ENCODE peak calls at places on chromosomes 1 and 21, in six cellular contexts. One of them, this sample, is unnamed.

GRCh38 chr1:213277036-213277435 is 226.0 kb downstream of the RPS6KC1 start:
- DNase-seq in uterus: no peak
- DNase-seq in body of pancreas: no peak
- DNase-seq in fibroblast of lung: no peak
- DNase-seq in A673: no peak
- DNase-seq in A549: no peak
- DNase-seq in this sample: no peak

GRCh38 chr1:53629101-53629691 is 109.8 kb downstream of the GLIS1 start:
- DNase-seq in uterus: no peak
- DNase-seq in body of pancreas: no peak
- DNase-seq in fibroblast of lung: no peak
- DNase-seq in A673: no peak
- DNase-seq in A549: no peak
- DNase-seq in this sample: no peak

GRCh38 chr1:244833734-244834595 is 1.5 kb upstream of the COX20 start:
- DNase-seq in uterus: peak; percentile 66
- DNase-seq in body of pancreas: peak; percentile 65
- DNase-seq in fibroblast of lung: peak; percentile 84
- DNase-seq in A673: peak; percentile 89
- DNase-seq in A549: peak; percentile 87
- DNase-seq in this sample: peak; percentile 16

GRCh38 chr21:29606613-29607012 is 307.9 kb downstream of the BACH1 start:
- DNase-seq in uterus: no peak
- DNase-seq in body of pancreas: no peak
- DNase-seq in fibroblast of lung: no peak
- DNase-seq in A673: no peak
- DNase-seq in A549: no peak
- DNase-seq in this sample: no peak

GRCh38 chr1:15249032-15249601 is 2.1 kb downstream of the FHAD1 start:
- DNase-seq in uterus: no peak
- DNase-seq in body of pancreas: no peak
- DNase-seq in fibroblast of lung: peak; percentile 39
- DNase-seq in A673: no peak
- DNase-seq in A549: no peak
- DNase-seq in this sample: no peak

GRCh38 chr1:4113897-4114296 is 213.8 kb upstream of the C1orf174 start:
- DNase-seq in uterus: no peak
- DNase-seq in body of pancreas: no peak
- DNase-seq in fibroblast of lung: no peak
- DNase-seq in A673: no peak
- DNase-seq in A549: no peak
- DNase-seq in this sample: no peak

GRCh38 chr1:89519779-89520358 is 4.8 kb upstream of the LRRC8B start:
- DNase-seq in uterus: no peak
- DNase-seq in body of pancreas: peak; percentile 24
- DNase-seq in fibroblast of lung: peak; percentile 25
- DNase-seq in A673: peak; percentile 51
- DNase-seq in A549: peak; percentile 26
- DNase-seq in this sample: no peak

GRCh38 chr1:191608367-191608766 is 549.9 kb upstream of the RGS18 start:
- DNase-seq in uterus: no peak
- DNase-seq in body of pancreas: no peak
- DNase-seq in fibroblast of lung: peak; percentile 2
- DNase-seq in A673: no peak
- DNase-seq in A549: peak; percentile 47
- DNase-seq in this sample: no peak

GRCh38 chr1:184419734-184420161 is 32.9 kb downstream of the C1orf21 start:
- DNase-seq in uterus: peak; percentile 23
- DNase-seq in body of pancreas: no peak
- DNase-seq in fibroblast of lung: no peak
- DNase-seq in A673: no peak
- DNase-seq in A549: peak; percentile 13
- DNase-seq in this sample: no peak

GRCh38 chr1:209756608-209757445 is 974 bp downstream of the TRAF3IP3 start:
- DNase-seq in uterus: no peak
- DNase-seq in body of pancreas: no peak
- DNase-seq in fibroblast of lung: no peak
- DNase-seq in A673: no peak
- DNase-seq in A549: no peak
- DNase-seq in this sample: no peak

GRCh38 chr1:236206548-236206947 is 64.2 kb downstream of the GPR137B start:
- DNase-seq in uterus: no peak
- DNase-seq in body of pancreas: no peak
- DNase-seq in fibroblast of lung: no peak
- DNase-seq in A673: no peak
- DNase-seq in A549: no peak
- DNase-seq in this sample: no peak

GRCh38 chr1:202856034-202856433 is 32.9 kb downstream of the RABIF start:
- DNase-seq in uterus: no peak
- DNase-seq in body of pancreas: no peak
- DNase-seq in fibroblast of lung: no peak
- DNase-seq in A673: no peak
- DNase-seq in A549: no peak
- DNase-seq in this sample: no peak

GRCh38 chr1:203270448-203270847 is 34.9 kb upstream of the BTG2 start:
- DNase-seq in uterus: no peak
- DNase-seq in body of pancreas: no peak
- DNase-seq in fibroblast of lung: no peak
- DNase-seq in A673: no peak
- DNase-seq in A549: no peak
- DNase-seq in this sample: no peak

GRCh38 chr21:29092102-29092959 is 18.9 kb upstream of the CCT8 start:
- DNase-seq in uterus: no peak
- DNase-seq in body of pancreas: no peak
- DNase-seq in fibroblast of lung: peak; percentile 70
- DNase-seq in A673: no peak
- DNase-seq in A549: no peak
- DNase-seq in this sample: no peak

GRCh38 chr1:227547604-227548397 is 15.6 kb upstream of the ZNF678 start:
- DNase-seq in uterus: no peak
- DNase-seq in body of pancreas: peak; percentile 62
- DNase-seq in fibroblast of lung: no peak
- DNase-seq in A673: no peak
- DNase-seq in A549: no peak
- DNase-seq in this sample: no peak

GRCh38 chr1:221832617-221833016 is 90.7 kb upstream of the DUSP10 start:
- DNase-seq in uterus: no peak
- DNase-seq in body of pancreas: no peak
- DNase-seq in fibroblast of lung: no peak
- DNase-seq in A673: no peak
- DNase-seq in A549: no peak
- DNase-seq in this sample: no peak

GRCh38 chr1:22872971-22873664 is 99.5 kb downstream of the LACTBL1 start:
- DNase-seq in uterus: no peak
- DNase-seq in body of pancreas: no peak
- DNase-seq in fibroblast of lung: no peak
- DNase-seq in A673: no peak
- DNase-seq in A549: no peak
- DNase-seq in this sample: no peak

GRCh38 chr21:18602711-18603110 is 199.1 kb upstream of the TMPRSS15 start:
- DNase-seq in uterus: no peak
- DNase-seq in body of pancreas: no peak
- DNase-seq in fibroblast of lung: no peak
- DNase-seq in A673: no peak
- DNase-seq in A549: no peak
- DNase-seq in this sample: no peak

GRCh38 chr1:150981177-150981804 is 801 bp upstream of the ANXA9 start:
- DNase-seq in uterus: peak; percentile 44
- DNase-seq in body of pancreas: peak; percentile 72
- DNase-seq in fibroblast of lung: no peak
- DNase-seq in A673: peak; percentile 43
- DNase-seq in A549: no peak
- DNase-seq in this sample: no peak

GRCh38 chr1:98057236-98057635 is 136.4 kb upstream of the DPYD start:
- DNase-seq in uterus: no peak
- DNase-seq in body of pancreas: no peak
- DNase-seq in fibroblast of lung: no peak
- DNase-seq in A673: no peak
- DNase-seq in A549: no peak
- DNase-seq in this sample: no peak

GRCh38 chr1:88462481-88463261 is 221.4 kb upstream of the PKN2 start:
- DNase-seq in uterus: no peak
- DNase-seq in body of pancreas: no peak
- DNase-seq in fibroblast of lung: peak; percentile 59
- DNase-seq in A673: peak; percentile 56
- DNase-seq in A549: peak; percentile 10
- DNase-seq in this sample: peak; percentile 64

GRCh38 chr1:224696891-224697765 is 81.0 kb downstream of the CNIH3 start:
- DNase-seq in uterus: no peak
- DNase-seq in body of pancreas: no peak
- DNase-seq in fibroblast of lung: peak; percentile 83
- DNase-seq in A673: no peak
- DNase-seq in A549: no peak
- DNase-seq in this sample: no peak

GRCh38 chr1:201309420-201309819 is 26.1 kb downstream of the PKP1 start:
- DNase-seq in uterus: peak; percentile 60
- DNase-seq in body of pancreas: peak; percentile 60
- DNase-seq in fibroblast of lung: peak; percentile 78
- DNase-seq in A673: peak; percentile 85
- DNase-seq in A549: peak; percentile 62
- DNase-seq in this sample: no peak

GRCh38 chr1:53868565-53868964 is 21.0 kb downstream of the YIPF1 start:
- DNase-seq in uterus: no peak
- DNase-seq in body of pancreas: no peak
- DNase-seq in fibroblast of lung: no peak
- DNase-seq in A673: no peak
- DNase-seq in A549: no peak
- DNase-seq in this sample: no peak

GRCh38 chr1:12496154-12496961 is 121.7 kb downstream of the DHRS3 start:
- DNase-seq in uterus: no peak
- DNase-seq in body of pancreas: peak; percentile 54
- DNase-seq in fibroblast of lung: peak; percentile 61
- DNase-seq in A673: no peak
- DNase-seq in A549: no peak
- DNase-seq in this sample: no peak

GRCh38 chr1:36248250-36248894 is 24.1 kb downstream of the THRAP3 start:
- DNase-seq in uterus: peak; percentile 83
- DNase-seq in body of pancreas: peak; percentile 81
- DNase-seq in fibroblast of lung: peak; percentile 89
- DNase-seq in A673: no peak
- DNase-seq in A549: peak; percentile 92
- DNase-seq in this sample: no peak
- H3K27ac ChIP-seq in uterus: peak overlapping the region; percentile 35
- H3K27ac ChIP-seq in body of pancreas: peak overlapping the region; percentile 42
- H3K27ac ChIP-seq in fibroblast of lung: peak overlapping the region; percentile 33
- H3K27ac ChIP-seq in A673: no peak overlapping the region
- H3K27ac ChIP-seq in A549: peak overlapping the region; percentile 83
- H3K27ac ChIP-seq in this sample: no peak overlapping the region

DNA sequence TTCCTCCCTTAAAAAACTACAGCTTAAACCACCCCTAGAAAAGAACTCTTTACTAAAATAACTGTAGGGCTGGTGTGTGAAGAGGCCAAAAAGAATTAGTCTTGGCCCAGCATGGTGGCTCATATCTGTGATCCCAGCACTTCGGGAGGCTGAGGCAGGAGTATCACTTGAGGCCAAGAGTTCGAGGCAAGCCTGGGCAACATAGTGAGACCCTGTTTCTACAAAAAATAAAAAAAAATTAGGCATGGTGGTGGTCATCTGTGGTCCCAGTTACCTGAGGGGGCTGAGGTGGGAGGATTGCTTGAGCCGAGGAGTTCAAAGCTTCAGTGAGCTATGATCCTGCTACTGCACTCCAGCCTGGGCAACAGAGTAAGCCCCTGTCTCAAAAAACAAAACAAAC is 44.9 kb downstream of the BCAR3 start:
- DNase-seq in uterus: no peak
- DNase-seq in body of pancreas: no peak
- DNase-seq in fibroblast of lung: no peak
- DNase-seq in A673: no peak
- DNase-seq in A549: no peak
- DNase-seq in this sample: no peak
- H3K27ac ChIP-seq in uterus: peak overlapping the region; percentile 49
- H3K27ac ChIP-seq in body of pancreas: no peak overlapping the region
- H3K27ac ChIP-seq in fibroblast of lung: no peak overlapping the region
- H3K27ac ChIP-seq in A673: no peak overlapping the region
- H3K27ac ChIP-seq in A549: no peak overlapping the region
- H3K27ac ChIP-seq in this sample: peak overlapping the region; percentile 90

GRCh38 chr1:21854751-21855131 is 42.7 kb downstream of the LDLRAD2 start:
- DNase-seq in uterus: no peak
- DNase-seq in body of pancreas: no peak
- DNase-seq in fibroblast of lung: no peak
- DNase-seq in A673: no peak
- DNase-seq in A549: no peak
- DNase-seq in this sample: no peak

GRCh38 chr1:21855257-21856096 is 43.4 kb downstream of the LDLRAD2 start:
- DNase-seq in uterus: no peak
- DNase-seq in body of pancreas: no peak
- DNase-seq in fibroblast of lung: no peak
- DNase-seq in A673: no peak
- DNase-seq in A549: peak; percentile 29
- DNase-seq in this sample: no peak

GRCh38 chr1:21857840-21858670 is 46.0 kb downstream of the LDLRAD2 start:
- DNase-seq in uterus: no peak
- DNase-seq in body of pancreas: no peak
- DNase-seq in fibroblast of lung: no peak
- DNase-seq in A673: no peak
- DNase-seq in A549: no peak
- DNase-seq in this sample: no peak

GRCh38 chr1:21859669-21860179 is 47.7 kb downstream of the LDLRAD2 start:
- DNase-seq in uterus: no peak
- DNase-seq in body of pancreas: no peak
- DNase-seq in fibroblast of lung: no peak
- DNase-seq in A673: no peak
- DNase-seq in A549: no peak
- DNase-seq in this sample: no peak

DNA sequence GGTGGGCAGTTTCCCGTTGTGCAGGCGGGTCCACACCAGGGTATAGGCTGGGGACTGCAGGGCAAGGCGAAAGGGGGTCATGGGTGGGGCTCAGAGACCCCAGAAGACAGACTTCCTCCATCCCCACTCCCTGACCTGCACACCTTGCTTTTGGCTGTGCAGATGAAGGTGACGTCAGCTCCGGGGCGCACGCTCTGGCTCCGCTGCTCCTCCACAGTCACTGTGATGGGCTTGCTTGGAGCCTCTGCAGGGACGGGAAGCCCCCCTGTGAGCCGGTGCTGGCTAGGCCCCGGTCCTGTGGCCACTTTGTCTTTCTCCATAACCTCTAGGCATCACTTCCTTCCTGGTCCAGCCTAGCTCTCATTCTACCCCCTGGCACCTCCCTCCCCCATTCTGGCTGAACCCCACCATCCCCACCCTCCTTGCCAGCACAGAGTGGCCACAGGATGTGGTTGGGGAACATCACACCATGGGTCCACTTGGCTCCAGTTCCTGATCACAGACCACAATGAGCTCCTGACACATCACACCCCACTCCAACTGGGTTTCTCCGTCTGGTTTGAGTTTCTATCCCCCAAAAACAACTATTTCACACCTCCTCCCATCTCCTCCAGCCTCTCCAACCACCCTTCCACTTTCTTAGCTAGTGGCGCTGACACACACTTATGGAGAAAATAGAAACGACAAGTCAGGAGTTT is 45.2 kb downstream of the LDLRAD2 start:
- DNase-seq in uterus: no peak
- DNase-seq in body of pancreas: no peak
- DNase-seq in fibroblast of lung: peak; percentile 59
- DNase-seq in A673: no peak
- DNase-seq in A549: no peak
- DNase-seq in this sample: no peak
- H3K27ac ChIP-seq in uterus: no peak overlapping the region
- H3K27ac ChIP-seq in body of pancreas: no peak overlapping the region
- H3K27ac ChIP-seq in fibroblast of lung: no peak overlapping the region
- H3K27ac ChIP-seq in A673: no peak overlapping the region
- H3K27ac ChIP-seq in A549: no peak overlapping the region
- H3K27ac ChIP-seq in this sample: no peak overlapping the region

GRCh38 chr1:154956557-154956956 is 658 bp upstream of the PBXIP1 start:
- DNase-seq in uterus: no peak
- DNase-seq in body of pancreas: no peak
- DNase-seq in fibroblast of lung: no peak
- DNase-seq in A673: no peak
- DNase-seq in A549: no peak
- DNase-seq in this sample: no peak
- H3K27ac ChIP-seq in uterus: peak overlapping the region; percentile 76
- H3K27ac ChIP-seq in body of pancreas: no peak overlapping the region
- H3K27ac ChIP-seq in fibroblast of lung: peak overlapping the region; percentile 81
- H3K27ac ChIP-seq in A673: peak overlapping the region; percentile 77
- H3K27ac ChIP-seq in A549: peak overlapping the region; percentile 49
- H3K27ac ChIP-seq in this sample: peak overlapping the region; percentile 92

This sample was measured in caudate nucleus.